ENCODE peak calls at places on chromosome 7, in five cellular contexts. P is aorta, L is SHP77 treated with DMSO at 0.1 percent for 48 hours, D is neuronal stem cell, M is nucleus accumbens. E is an unnamed sample.

GRCh38 chr7:826230-826905 is 5.9 kb upstream of the SUN1 start:
- DNase-seq in P (no peak), L (no peak), D (no peak), M (no peak), E (no peak)

GRCh38 chr7:38822556-38822955 is 86.4 kb downstream of the VPS41 start:
- DNase-seq in P (no peak), L (no peak), D (no peak), M (no peak), E (no peak)

GRCh38 chr7:127751723-127752448 is 99.9 kb downstream of the SND1 start:
- DNase-seq in P (no peak), L (no peak), D (no peak), M (no peak), E (no peak)

GRCh38 chr7:41085244-41085643 is 617.6 kb downstream of the INHBA start:
- DNase-seq in P (no peak), L (no peak), D (no peak), M (no peak), E (no peak)

GRCh38 chr7:140022582-140023211 is 40.1 kb downstream of the PARP12 start:
- DNase-seq in P (no peak), L (peak; percentile 10), D (no peak), M (no peak), E (no peak)

GRCh38 chr7:7996568-7996967 is 28.0 kb downstream of the GLCCI1 start:
- DNase-seq in P (no peak), L (no peak), D (no peak), M (no peak), E (peak; percentile 92)

GRCh38 chr7:100577507-100577906 is 3.8 kb upstream of the SAP25 start:
- DNase-seq in P (peak; percentile 46), L (no peak), D (no peak), M (no peak), E (no peak)

GRCh38 chr7:77747178-77747577 is 50.9 kb downstream of the RSBN1L start:
- DNase-seq in P (no peak), L (no peak), D (no peak), M (no peak), E (no peak)

GRCh38 chr7:55111007-55111406 is 92.2 kb downstream of the EGFR start:
- DNase-seq in P (no peak), L (no peak), D (no peak), M (no peak), E (no peak)

GRCh38 chr7:147196476-147196875 is 1079.9 kb downstream of the CNTNAP2 start:
- DNase-seq in P (no peak), L (no peak), D (no peak), M (no peak), E (no peak)

GRCh38 chr7:99393363-99394187 is 14.8 kb downstream of the PDAP1 start:
- DNase-seq in P (no peak), L (peak; percentile 75), D (peak; percentile 74), M (no peak), E (peak; percentile 60)

GRCh38 chr7:32025381-32026075 is 44.7 kb downstream of the PDE1C start:
- DNase-seq in P (no peak), L (no peak), D (no peak), M (no peak), E (peak; percentile 62)